ENCODE peak calls at places on chromosomes 11 and 22, in nine cellular contexts. One of them, this sample, is unnamed.

GRCh38 chr11:75565916-75566762 is 4.1 kb downstream of the SERPINH1 start:
- DNase-seq in GM23338: no peak
- DNase-seq in right cardiac atrium: no peak
- DNase-seq in right lobe of liver: no peak
- DNase-seq in tibial artery: no peak
- DNase-seq in effector memory CD4-positive, alpha-beta T cell: no peak
- DNase-seq in SK-N-SH: no peak
- DNase-seq in AG04450: no peak
- DNase-seq in hepatocyte: no peak
- DNase-seq in this sample: no peak

GRCh38 chr11:86214710-86215109 is 29.8 kb upstream of the EED start:
- DNase-seq in GM23338: no peak
- DNase-seq in right cardiac atrium: no peak
- DNase-seq in right lobe of liver: no peak
- DNase-seq in tibial artery: no peak
- DNase-seq in effector memory CD4-positive, alpha-beta T cell: no peak
- DNase-seq in SK-N-SH: no peak
- DNase-seq in AG04450: no peak
- DNase-seq in hepatocyte: no peak
- DNase-seq in this sample: no peak

GRCh38 chr11:71246559-71246958 is 5.8 kb downstream of the SHANK2 start:
- DNase-seq in GM23338: peak
- DNase-seq in right cardiac atrium: no peak
- DNase-seq in right lobe of liver: no peak
- DNase-seq in tibial artery: no peak
- DNase-seq in effector memory CD4-positive, alpha-beta T cell: no peak
- DNase-seq in SK-N-SH: peak
- DNase-seq in AG04450: no peak
- DNase-seq in hepatocyte: no peak
- DNase-seq in this sample: no peak

GRCh38 chr11:1087961-1088926 is 13.6 kb downstream of the MUC2 start:
- DNase-seq in GM23338: peak
- DNase-seq in right cardiac atrium: peak
- DNase-seq in right lobe of liver: no peak
- DNase-seq in tibial artery: peak
- DNase-seq in effector memory CD4-positive, alpha-beta T cell: no peak
- DNase-seq in SK-N-SH: no peak
- DNase-seq in AG04450: no peak
- DNase-seq in hepatocyte: no peak
- DNase-seq in this sample: peak

GRCh38 chr11:68649851-68650555 is 34.3 kb upstream of the GAL start:
- DNase-seq in GM23338: peak
- DNase-seq in right cardiac atrium: no peak
- DNase-seq in right lobe of liver: no peak
- DNase-seq in tibial artery: no peak
- DNase-seq in effector memory CD4-positive, alpha-beta T cell: no peak
- DNase-seq in SK-N-SH: no peak
- DNase-seq in AG04450: no peak
- DNase-seq in hepatocyte: no peak
- DNase-seq in this sample: no peak

GRCh38 chr11:11424696-11425095 is 71.6 kb upstream of the CSNK2A3 start:
- DNase-seq in GM23338: no peak
- DNase-seq in right cardiac atrium: no peak
- DNase-seq in right lobe of liver: no peak
- DNase-seq in tibial artery: no peak
- DNase-seq in effector memory CD4-positive, alpha-beta T cell: no peak
- DNase-seq in SK-N-SH: no peak
- DNase-seq in AG04450: no peak
- DNase-seq in hepatocyte: no peak
- DNase-seq in this sample: no peak

GRCh38 chr11:78063440-78064181 is at the start of gene THRSP:
- DNase-seq in GM23338: no peak
- DNase-seq in right cardiac atrium: no peak
- DNase-seq in right lobe of liver: peak
- DNase-seq in tibial artery: no peak
- DNase-seq in effector memory CD4-positive, alpha-beta T cell: no peak
- DNase-seq in SK-N-SH: no peak
- DNase-seq in AG04450: no peak
- DNase-seq in hepatocyte: no peak
- DNase-seq in this sample: no peak

GRCh38 chr11:69006816-69007215 is 6.2 kb downstream of the MRGPRF start:
- DNase-seq in GM23338: no peak
- DNase-seq in right cardiac atrium: no peak
- DNase-seq in right lobe of liver: no peak
- DNase-seq in tibial artery: no peak
- DNase-seq in effector memory CD4-positive, alpha-beta T cell: no peak
- DNase-seq in SK-N-SH: no peak
- DNase-seq in AG04450: no peak
- DNase-seq in hepatocyte: no peak
- DNase-seq in this sample: no peak

GRCh38 chr11:118921121-118921928 is 4.4 kb downstream of the BCL9L start:
- DNase-seq in GM23338: peak
- DNase-seq in right cardiac atrium: peak
- DNase-seq in right lobe of liver: peak
- DNase-seq in tibial artery: peak
- DNase-seq in effector memory CD4-positive, alpha-beta T cell: no peak
- DNase-seq in SK-N-SH: peak
- DNase-seq in AG04450: no peak
- DNase-seq in hepatocyte: peak
- DNase-seq in this sample: peak

GRCh38 chr11:64164392-64165312 is 1.3 kb downstream of the MACROD1 start:
- DNase-seq in GM23338: peak
- DNase-seq in right cardiac atrium: no peak
- DNase-seq in right lobe of liver: peak
- DNase-seq in tibial artery: no peak
- DNase-seq in effector memory CD4-positive, alpha-beta T cell: no peak
- DNase-seq in SK-N-SH: no peak
- DNase-seq in AG04450: no peak
- DNase-seq in hepatocyte: no peak
- DNase-seq in this sample: peak

GRCh38 chr22:49826603-49827306 is 918 bp downstream of the BRD1 start:
- DNase-seq in GM23338: peak
- DNase-seq in right cardiac atrium: peak
- DNase-seq in right lobe of liver: peak
- DNase-seq in tibial artery: peak
- DNase-seq in effector memory CD4-positive, alpha-beta T cell: no peak
- DNase-seq in SK-N-SH: peak
- DNase-seq in AG04450: no peak
- DNase-seq in hepatocyte: peak
- DNase-seq in this sample: peak

GRCh38 chr11:113189909-113190667 is 124.3 kb upstream of the TTC12 start:
- DNase-seq in GM23338: no peak
- DNase-seq in right cardiac atrium: peak
- DNase-seq in right lobe of liver: no peak
- DNase-seq in tibial artery: no peak
- DNase-seq in effector memory CD4-positive, alpha-beta T cell: no peak
- DNase-seq in SK-N-SH: no peak
- DNase-seq in AG04450: no peak
- DNase-seq in hepatocyte: no peak
- DNase-seq in this sample: peak

GRCh38 chr11:11580831-11581492 is 40.8 kb downstream of the GALNT18 start:
- DNase-seq in GM23338: no peak
- DNase-seq in right cardiac atrium: peak
- DNase-seq in right lobe of liver: no peak
- DNase-seq in tibial artery: no peak
- DNase-seq in effector memory CD4-positive, alpha-beta T cell: no peak
- DNase-seq in SK-N-SH: peak
- DNase-seq in AG04450: no peak
- DNase-seq in hepatocyte: no peak
- DNase-seq in this sample: peak

GRCh38 chr22:37784829-37785495 is 22.8 kb upstream of the GCAT start:
- DNase-seq in GM23338: no peak
- DNase-seq in right cardiac atrium: no peak
- DNase-seq in right lobe of liver: no peak
- DNase-seq in tibial artery: no peak
- DNase-seq in effector memory CD4-positive, alpha-beta T cell: no peak
- DNase-seq in SK-N-SH: peak
- DNase-seq in AG04450: no peak
- DNase-seq in hepatocyte: peak
- DNase-seq in this sample: no peak

GRCh38 chr11:92284107-92284506 is 59.5 kb downstream of the FAT3 start:
- DNase-seq in GM23338: no peak
- DNase-seq in right cardiac atrium: no peak
- DNase-seq in right lobe of liver: no peak
- DNase-seq in tibial artery: no peak
- DNase-seq in effector memory CD4-positive, alpha-beta T cell: no peak
- DNase-seq in SK-N-SH: no peak
- DNase-seq in AG04450: no peak
- DNase-seq in hepatocyte: no peak
- DNase-seq in this sample: no peak

GRCh38 chr11:28107331-28107725 is 628 bp downstream of the KIF18A start:
- DNase-seq in GM23338: peak
- DNase-seq in right cardiac atrium: no peak
- DNase-seq in right lobe of liver: no peak
- DNase-seq in tibial artery: no peak
- DNase-seq in effector memory CD4-positive, alpha-beta T cell: no peak
- DNase-seq in SK-N-SH: peak
- DNase-seq in AG04450: no peak
- DNase-seq in hepatocyte: no peak
- DNase-seq in this sample: no peak

GRCh38 chr11:28105869-28106268 is 2.1 kb downstream of the KIF18A start:
- DNase-seq in GM23338: no peak
- DNase-seq in right cardiac atrium: no peak
- DNase-seq in right lobe of liver: no peak
- DNase-seq in tibial artery: no peak
- DNase-seq in effector memory CD4-positive, alpha-beta T cell: no peak
- DNase-seq in SK-N-SH: no peak
- DNase-seq in AG04450: no peak
- DNase-seq in hepatocyte: no peak
- DNase-seq in this sample: no peak

GRCh38 chr11:28106351-28107043 is 1.5 kb downstream of the KIF18A start:
- DNase-seq in GM23338: no peak
- DNase-seq in right cardiac atrium: no peak
- DNase-seq in right lobe of liver: no peak
- DNase-seq in tibial artery: no peak
- DNase-seq in effector memory CD4-positive, alpha-beta T cell: no peak
- DNase-seq in SK-N-SH: no peak
- DNase-seq in AG04450: no peak
- DNase-seq in hepatocyte: no peak
- DNase-seq in this sample: no peak

GRCh38 chr11:28104984-28105383 is 3.0 kb downstream of the KIF18A start:
- DNase-seq in GM23338: no peak
- DNase-seq in right cardiac atrium: no peak
- DNase-seq in right lobe of liver: no peak
- DNase-seq in tibial artery: no peak
- DNase-seq in effector memory CD4-positive, alpha-beta T cell: no peak
- DNase-seq in SK-N-SH: no peak
- DNase-seq in AG04450: no peak
- DNase-seq in hepatocyte: no peak
- DNase-seq in this sample: no peak

GRCh38 chr11:28104425-28104824 is 3.5 kb downstream of the KIF18A start:
- DNase-seq in GM23338: no peak
- DNase-seq in right cardiac atrium: no peak
- DNase-seq in right lobe of liver: no peak
- DNase-seq in tibial artery: no peak
- DNase-seq in effector memory CD4-positive, alpha-beta T cell: no peak
- DNase-seq in SK-N-SH: no peak
- DNase-seq in AG04450: no peak
- DNase-seq in hepatocyte: no peak
- DNase-seq in this sample: no peak
- H3K27ac ChIP-seq in GM23338: no peak
- H3K27ac ChIP-seq in right cardiac atrium: no peak
- H3K27ac ChIP-seq in right lobe of liver: no peak
- H3K27ac ChIP-seq in tibial artery: no peak
- H3K27ac ChIP-seq in effector memory CD4-positive, alpha-beta T cell: no peak
- H3K27ac ChIP-seq in SK-N-SH: peak
- H3K27ac ChIP-seq in AG04450: no peak
- H3K27ac ChIP-seq in hepatocyte: no peak
- H3K27ac ChIP-seq in this sample: no peak

GRCh38 chr11:121367434-121367833 is 74.9 kb downstream of the SC5D start:
- DNase-seq in GM23338: no peak
- DNase-seq in right cardiac atrium: no peak
- DNase-seq in right lobe of liver: no peak
- DNase-seq in tibial artery: no peak
- DNase-seq in effector memory CD4-positive, alpha-beta T cell: no peak
- DNase-seq in SK-N-SH: no peak
- DNase-seq in AG04450: no peak
- DNase-seq in hepatocyte: no peak
- DNase-seq in this sample: no peak

GRCh38 chr11:121366038-121366437 is 73.5 kb downstream of the SC5D start:
- DNase-seq in GM23338: no peak
- DNase-seq in right cardiac atrium: no peak
- DNase-seq in right lobe of liver: no peak
- DNase-seq in tibial artery: no peak
- DNase-seq in effector memory CD4-positive, alpha-beta T cell: no peak
- DNase-seq in SK-N-SH: no peak
- DNase-seq in AG04450: no peak
- DNase-seq in hepatocyte: no peak
- DNase-seq in this sample: no peak

GRCh38 chr11:121368504-121368903 is 75.9 kb downstream of the SC5D start:
- DNase-seq in GM23338: no peak
- DNase-seq in right cardiac atrium: no peak
- DNase-seq in right lobe of liver: no peak
- DNase-seq in tibial artery: no peak
- DNase-seq in effector memory CD4-positive, alpha-beta T cell: no peak
- DNase-seq in SK-N-SH: no peak
- DNase-seq in AG04450: no peak
- DNase-seq in hepatocyte: no peak
- DNase-seq in this sample: no peak

GRCh38 chr11:121365304-121365703 is 72.7 kb downstream of the SC5D start:
- DNase-seq in GM23338: no peak
- DNase-seq in right cardiac atrium: no peak
- DNase-seq in right lobe of liver: no peak
- DNase-seq in tibial artery: no peak
- DNase-seq in effector memory CD4-positive, alpha-beta T cell: no peak
- DNase-seq in SK-N-SH: no peak
- DNase-seq in AG04450: no peak
- DNase-seq in hepatocyte: no peak
- DNase-seq in this sample: no peak

GRCh38 chr11:121366970-121367369 is 74.4 kb downstream of the SC5D start:
- DNase-seq in GM23338: no peak
- DNase-seq in right cardiac atrium: no peak
- DNase-seq in right lobe of liver: no peak
- DNase-seq in tibial artery: no peak
- DNase-seq in effector memory CD4-positive, alpha-beta T cell: no peak
- DNase-seq in SK-N-SH: no peak
- DNase-seq in AG04450: no peak
- DNase-seq in hepatocyte: no peak
- DNase-seq in this sample: no peak
- H3K4me3 ChIP-seq in GM23338: no peak
- H3K4me3 ChIP-seq in right cardiac atrium: no peak
- H3K4me3 ChIP-seq in right lobe of liver: no peak
- H3K4me3 ChIP-seq in tibial artery: no peak
- H3K4me3 ChIP-seq in effector memory CD4-positive, alpha-beta T cell: peak
- H3K4me3 ChIP-seq in SK-N-SH: no peak
- H3K4me3 ChIP-seq in AG04450: no peak
- H3K4me3 ChIP-seq in hepatocyte: no peak
- H3K4me3 ChIP-seq in this sample: peak

GRCh38 chr11:72787262-72788104 is 6.4 kb downstream of the STARD10 start:
- DNase-seq in GM23338: peak
- DNase-seq in right cardiac atrium: no peak
- DNase-seq in right lobe of liver: peak
- DNase-seq in tibial artery: no peak
- DNase-seq in effector memory CD4-positive, alpha-beta T cell: no peak
- DNase-seq in SK-N-SH: peak
- DNase-seq in AG04450: no peak
- DNase-seq in hepatocyte: peak
- DNase-seq in this sample: no peak
- H3K27ac ChIP-seq in GM23338: peak
- H3K27ac ChIP-seq in right cardiac atrium: no peak
- H3K27ac ChIP-seq in right lobe of liver: peak
- H3K27ac ChIP-seq in tibial artery: no peak
- H3K27ac ChIP-seq in effector memory CD4-positive, alpha-beta T cell: no peak
- H3K27ac ChIP-seq in SK-N-SH: no peak
- H3K27ac ChIP-seq in AG04450: no peak
- H3K27ac ChIP-seq in hepatocyte: peak
- H3K27ac ChIP-seq in this sample: no peak

GRCh38 chr22:39908737-39909136 is 7.9 kb downstream of the GRAP2 start:
- DNase-seq in GM23338: no peak
- DNase-seq in right cardiac atrium: no peak
- DNase-seq in right lobe of liver: no peak
- DNase-seq in tibial artery: no peak
- DNase-seq in effector memory CD4-positive, alpha-beta T cell: peak
- DNase-seq in SK-N-SH: no peak
- DNase-seq in AG04450: no peak
- DNase-seq in hepatocyte: no peak
- DNase-seq in this sample: no peak
- H3K4me3 ChIP-seq in GM23338: no peak
- H3K4me3 ChIP-seq in right cardiac atrium: no peak
- H3K4me3 ChIP-seq in right lobe of liver: no peak
- H3K4me3 ChIP-seq in tibial artery: no peak
- H3K4me3 ChIP-seq in effector memory CD4-positive, alpha-beta T cell: peak
- H3K4me3 ChIP-seq in SK-N-SH: no peak
- H3K4me3 ChIP-seq in AG04450: no peak
- H3K4me3 ChIP-seq in hepatocyte: no peak
- H3K4me3 ChIP-seq in this sample: no peak

This sample was measured in left ventricle myocardium inferior.